ENCODE peak calls at places on chromosome 1, in eight cellular contexts. Q, K, W, A, X, S, L and G are unnamed samples.

GRCh38 chr1:56728964-56729363 is 83.8 kb downstream of the PRKAA2 start:
- DNase-seq in Q (no peak), K (no peak), W (no peak), A (no peak), X (no peak), S (no peak), L (no peak), G (no peak)

GRCh38 chr1:184283999-184284398 is 102.8 kb upstream of the C1orf21 start:
- DNase-seq in Q (peak), K (no peak), W (no peak), A (no peak), X (peak), S (no peak), L (no peak), G (peak)

GRCh38 chr1:230682274-230682673 is 31.6 kb downstream of the AGT start:
- DNase-seq in Q (no peak), K (no peak), W (no peak), A (no peak), X (no peak), S (no peak), L (no peak), G (no peak)

GRCh38 chr1:115671176-115672062 is 29.6 kb downstream of the VANGL1 start:
- DNase-seq in Q (peak), K (peak), W (no peak), A (peak), X (no peak), S (no peak), L (no peak), G (no peak)

GRCh38 chr1:160309183-160309535 is 24.2 kb upstream of the PEX19 start:
- DNase-seq in Q (no peak), K (no peak), W (no peak), A (no peak), X (no peak), S (no peak), L (no peak), G (peak)

GRCh38 chr1:187689137-187689536 is 860.4 kb downstream of the PLA2G4A start:
- DNase-seq in Q (no peak), K (no peak), W (no peak), A (no peak), X (no peak), S (peak), L (no peak), G (peak)

GRCh38 chr1:5250336-5250735 is 595.9 kb downstream of the AJAP1 start:
- DNase-seq in Q (no peak), K (no peak), W (no peak), A (no peak), X (no peak), S (peak), L (no peak), G (no peak)

GRCh38 chr1:195327361-195327760 is 1280.9 kb downstream of the KCNT2 start:
- DNase-seq in Q (no peak), K (no peak), W (no peak), A (no peak), X (no peak), S (no peak), L (no peak), G (no peak)

GRCh38 chr1:86466986-86467385 is 1.7 kb upstream of the CLCA1 start:
- DNase-seq in Q (no peak), K (no peak), W (no peak), A (no peak), X (no peak), S (no peak), L (no peak), G (peak)

GRCh38 chr1:181083842-181084605 is 4.5 kb upstream of the IER5 start:
- DNase-seq in Q (peak), K (peak), W (peak), A (no peak), X (peak), S (peak), L (no peak), G (peak)

GRCh38 chr1:46030876-46031660 is 101.4 kb downstream of the PIK3R3 start:
- DNase-seq in Q (no peak), K (no peak), W (no peak), A (no peak), X (no peak), S (no peak), L (no peak), G (no peak)

GRCh38 chr1:244341455-244342450 is 110.0 kb downstream of the ADSS2 start:
- DNase-seq in Q (peak), K (peak), W (peak), A (peak), X (no peak), S (no peak), L (no peak), G (no peak)

GRCh38 chr1:151327903-151328674 is 873 bp upstream of the PI4KB start:
- DNase-seq in Q (peak), K (no peak), W (peak), A (peak), X (peak), S (no peak), L (peak), G (no peak)

GRCh38 chr1:71081697-71082080 is 854 bp upstream of the ZRANB2 start:
- DNase-seq in Q (no peak), K (peak), W (no peak), A (no peak), X (peak), S (no peak), L (no peak), G (no peak)

GRCh38 chr1:193104906-193105820 is at the start of gene GLRX2:
- DNase-seq in Q (peak), K (peak), W (peak), A (peak), X (peak), S (peak), L (peak), G (peak)

GRCh38 chr1:59814901-59815825 is at the start of gene HOOK1:
- DNase-seq in Q (peak), K (no peak), W (peak), A (no peak), X (no peak), S (no peak), L (peak), G (no peak)

GRCh38 chr1:109399326-109399957 is 1.7 kb upstream of the SORT1 start:
- DNase-seq in Q (peak), K (peak), W (peak), A (no peak), X (no peak), S (no peak), L (no peak), G (peak)

GRCh38 chr1:26318338-26319064 is 743 bp downstream of the CD52 start:
- DNase-seq in Q (no peak), K (peak), W (no peak), A (no peak), X (no peak), S (no peak), L (no peak), G (no peak)

GRCh38 chr1:81733465-81733864 is 67.3 kb upstream of the ADGRL2 start:
- DNase-seq in Q (no peak), K (no peak), W (no peak), A (no peak), X (no peak), S (no peak), L (no peak), G (no peak)

GRCh38 chr1:40140211-40140709 is 20.9 kb upstream of the RLF start:
- DNase-seq in Q (no peak), K (no peak), W (no peak), A (peak), X (no peak), S (no peak), L (no peak), G (peak)

GRCh38 chr1:22711591-22712501 is 1.2 kb downstream of the EPHB2 start:
- DNase-seq in Q (peak), K (peak), W (peak), A (peak), X (no peak), S (no peak), L (no peak), G (peak)

GRCh38 chr1:248822148-248823032 is 3.3 kb downstream of the SH3BP5L start:
- DNase-seq in Q (peak), K (no peak), W (no peak), A (no peak), X (no peak), S (no peak), L (no peak), G (no peak)

GRCh38 chr1:198258491-198258890 is 101.7 kb downstream of the NEK7 start:
- DNase-seq in Q (no peak), K (no peak), W (no peak), A (no peak), X (no peak), S (no peak), L (no peak), G (peak)

GRCh38 chr1:244231572-244232315 is 180.7 kb downstream of the ZBTB18 start:
- DNase-seq in Q (no peak), K (peak), W (peak), A (peak), X (no peak), S (peak), L (no peak), G (peak)

GRCh38 chr1:222028151-222028550 is 286.3 kb upstream of the DUSP10 start:
- DNase-seq in Q (no peak), K (no peak), W (no peak), A (no peak), X (no peak), S (no peak), L (no peak), G (no peak)

GRCh38 chr1:153679337-153680119 is 1.0 kb downstream of the NPR1 start:
- DNase-seq in Q (no peak), K (no peak), W (peak), A (no peak), X (no peak), S (no peak), L (peak), G (no peak)

GRCh38 chr1:16120940-16121410 is 34.9 kb downstream of the EPHA2 start:
- DNase-seq in Q (no peak), K (no peak), W (no peak), A (no peak), X (no peak), S (peak), L (no peak), G (no peak)

GRCh38 chr1:241716915-241717651 is 65.0 kb downstream of the WDR64 start:
- DNase-seq in Q (no peak), K (no peak), W (no peak), A (no peak), X (no peak), S (no peak), L (no peak), G (no peak)

GRCh38 chr1:174258148-174258550 is 98.8 kb downstream of the RABGAP1L start:
- DNase-seq in Q (peak), K (peak), W (peak), A (peak), X (no peak), S (no peak), L (no peak), G (peak)

GRCh38 chr1:170531758-170532657 is at the start of gene GORAB:
- DNase-seq in Q (peak), K (peak), W (peak), A (peak), X (peak), S (peak), L (peak), G (peak)

GRCh38 chr1:37716321-37716720 is 24.0 kb downstream of the CDCA8 start:
- DNase-seq in Q (no peak), K (no peak), W (no peak), A (no peak), X (no peak), S (no peak), L (no peak), G (no peak)

GRCh38 chr1:235820059-235820458 is 46.6 kb downstream of the LYST start:
- DNase-seq in Q (no peak), K (no peak), W (no peak), A (no peak), X (no peak), S (no peak), L (no peak), G (no peak)

GRCh38 chr1:235821361-235821981 is 45.2 kb downstream of the LYST start:
- DNase-seq in Q (no peak), K (no peak), W (no peak), A (no peak), X (no peak), S (no peak), L (no peak), G (peak)

GRCh38 chr1:235817101-235817725 is 49.5 kb downstream of the LYST start:
- DNase-seq in Q (no peak), K (no peak), W (no peak), A (no peak), X (no peak), S (no peak), L (no peak), G (no peak)

GRCh38 chr1:235822685-235823084 is 44.0 kb downstream of the LYST start:
- DNase-seq in Q (no peak), K (no peak), W (no peak), A (no peak), X (no peak), S (no peak), L (no peak), G (peak)

GRCh38 chr1:235818632-235819136 is 48.0 kb downstream of the LYST start:
- DNase-seq in Q (no peak), K (no peak), W (no peak), A (no peak), X (no peak), S (no peak), L (no peak), G (no peak)
- TF ChIP-seq CTCF in Q (no peak), K (no peak), W (no peak), A (no peak), X (no peak), S (no peak), L (no peak), G (no peak)

DNA sequence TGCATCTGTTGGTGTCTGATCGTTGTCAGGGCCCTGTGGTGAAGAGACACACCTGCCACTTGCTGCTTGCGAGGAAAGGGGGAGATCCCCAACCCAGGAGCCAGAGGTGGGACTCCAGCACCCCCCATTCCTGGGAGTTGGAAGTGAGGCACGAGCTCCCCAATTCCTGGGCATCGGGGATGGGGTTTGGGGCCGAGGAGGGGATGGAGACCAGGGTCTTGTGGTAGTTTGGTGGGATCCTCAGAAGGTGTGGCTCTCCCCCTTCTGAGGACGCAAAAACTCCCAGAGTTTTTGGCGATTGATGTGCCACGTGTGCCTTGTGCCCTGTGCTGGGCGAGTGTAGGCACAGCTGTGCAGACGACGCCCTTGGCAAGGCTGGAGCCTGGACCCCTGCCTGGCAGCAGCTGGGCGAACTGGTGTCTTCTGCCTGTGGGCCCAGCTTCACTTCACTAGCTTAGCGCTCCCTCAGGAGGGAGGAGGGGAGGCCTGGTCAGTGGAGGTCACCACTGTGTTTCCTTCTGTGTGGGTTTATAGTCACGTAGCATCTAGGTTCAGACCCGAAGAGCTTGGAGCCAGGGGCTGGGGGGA is 2.6 kb downstream of the GUK1 start:
- DNase-seq in Q (no peak), K (no peak), W (no peak), A (no peak), X (no peak), S (peak), L (no peak), G (no peak)
- H3K4me3 ChIP-seq in Q (no peak), K (no peak), W (no peak), A (no peak), X (no peak), S (no peak), L (no peak), G (peak)

DNA sequence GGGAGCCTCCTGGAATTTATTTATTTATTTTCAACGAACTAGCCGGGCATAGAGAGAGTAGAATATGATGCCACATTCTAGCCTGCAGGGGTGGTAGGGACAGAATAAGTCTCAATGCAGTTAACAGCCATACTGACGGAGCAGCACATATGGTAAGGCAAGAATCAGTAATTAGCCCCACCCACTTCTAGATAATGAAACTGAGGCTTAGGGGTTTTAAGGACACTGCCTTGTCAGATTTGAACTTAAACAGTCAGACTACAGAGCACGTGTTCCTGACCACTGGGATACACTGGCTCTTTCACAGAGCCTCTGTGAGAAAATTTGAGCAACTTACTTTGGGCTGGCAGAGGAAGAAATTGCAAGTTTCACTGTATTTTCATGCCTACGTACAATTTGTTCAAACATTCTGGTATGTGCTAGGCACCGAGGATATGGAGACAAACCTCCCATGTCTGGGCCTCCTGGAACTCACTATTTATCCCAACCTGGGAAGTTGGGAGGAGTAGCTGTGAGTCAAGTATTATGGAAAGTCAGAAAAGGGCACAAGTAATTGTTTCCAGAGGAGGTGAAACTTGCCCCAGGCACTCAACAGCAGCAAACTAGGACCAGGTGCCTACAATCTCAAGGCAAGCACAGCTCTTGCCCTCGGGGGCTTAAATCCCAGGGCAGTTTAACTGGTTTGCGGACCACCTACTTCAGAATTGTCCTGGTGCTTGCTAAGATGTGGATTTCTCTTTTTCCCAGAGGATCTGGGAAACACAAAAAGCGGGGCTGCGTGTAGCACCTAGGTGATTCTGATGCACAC is 1.6 kb upstream of the CLIC4 start:
- DNase-seq in Q (no peak), K (no peak), W (peak), A (no peak), X (no peak), S (peak), L (no peak), G (peak)
- TF ChIP-seq CTCF in Q (no peak), K (no peak), W (no peak), A (no peak), X (no peak), S (no peak), L (no peak), G (no peak)

GRCh38 chr1:47180603-47181094 is 9.2 kb downstream of the PDZK1IP1 start:
- DNase-seq in Q (no peak), K (no peak), W (no peak), A (no peak), X (no peak), S (peak), L (no peak), G (peak)

GRCh38 chr1:47178665-47179022 is 11.2 kb downstream of the PDZK1IP1 start:
- DNase-seq in Q (no peak), K (no peak), W (no peak), A (no peak), X (no peak), S (peak), L (no peak), G (no peak)

GRCh38 chr1:47179988-47180563 is 9.8 kb downstream of the PDZK1IP1 start:
- DNase-seq in Q (no peak), K (no peak), W (no peak), A (no peak), X (no peak), S (peak), L (no peak), G (no peak)

GRCh38 chr1:47178020-47178419 is 11.8 kb downstream of the PDZK1IP1 start:
- DNase-seq in Q (no peak), K (no peak), W (no peak), A (no peak), X (no peak), S (peak), L (no peak), G (no peak)

GRCh38 chr1:47179023-47179987 is 10.5 kb downstream of the PDZK1IP1 start:
- DNase-seq in Q (peak), K (peak), W (peak), A (peak), X (peak), S (peak), L (peak), G (peak)
- H3K4me3 ChIP-seq in Q (peak), K (peak), W (peak), A (peak), X (peak), S (peak), L (peak), G (peak)

GRCh38 chr1:182962554-182963115 is 9.7 kb upstream of the SHCBP1L start:
- DNase-seq in Q (peak), K (peak), W (peak), A (peak), X (peak), S (peak), L (peak), G (peak)
- TF ChIP-seq CTCF in Q (peak), K (peak), W (peak), A (peak), X (peak), S (peak), L (peak), G (peak)

GRCh38 chr1:159010398-159010797 is 691 bp downstream of the IFI16 start:
- DNase-seq in Q (no peak), K (no peak), W (no peak), A (no peak), X (no peak), S (no peak), L (no peak), G (no peak)
- H3K4me3 ChIP-seq in Q (peak), K (peak), W (no peak), A (no peak), X (peak), S (peak), L (peak), G (peak)